ENCODE peak calls at places on chromosome 20, in five cellular contexts. L is GM23248, S is mesenchymal stem cell, T is trophoblast cell, Z is GM12878. V is an unnamed sample.
A peak's percentile ranks its signal among the peaks of the same experiment; 100 is the strongest.

GRCh38 chr20:51360451-51361230 is 181.9 kb downstream of the NFATC2 start:
- DNase-seq in L (peak; percentile 98), S (peak; percentile 99), T (peak; percentile 40), Z (no peak), V (peak; percentile 100)

GRCh38 chr20:8940311-8940710 is 128.6 kb upstream of the PLCB4 start:
- DNase-seq in L (no peak), S (no peak), T (no peak), Z (no peak), V (peak; percentile 37)

GRCh38 chr20:39338977-39339376 is 376.8 kb downstream of the DHX35 start:
- DNase-seq in L (peak; percentile 46), S (no peak), T (peak; percentile 7), Z (peak; percentile 40), V (no peak)

GRCh38 chr20:63049561-63050221 is 42.9 kb upstream of the BHLHE23 start:
- DNase-seq in L (no peak), S (no peak), T (no peak), Z (no peak), V (no peak)

GRCh38 chr20:20872420-20872819 is 160.0 kb upstream of the RALGAPA2 start:
- DNase-seq in L (no peak), S (no peak), T (no peak), Z (no peak), V (no peak)

GRCh38 chr20:9999660-10000059 is 35.1 kb upstream of the ANKEF1 start:
- DNase-seq in L (peak; percentile 11), S (no peak), T (peak; percentile 15), Z (no peak), V (no peak)

GRCh38 chr20:953742-954141 is 37.6 kb upstream of the ANGPT4 start:
- DNase-seq in L (peak; percentile 44), S (no peak), T (peak; percentile 66), Z (no peak), V (no peak)

GRCh38 chr20:16308754-16309153 is 264.5 kb downstream of the KIF16B start:
- DNase-seq in L (no peak), S (peak; percentile 1), T (peak; percentile 56), Z (no peak), V (peak; percentile 3)

GRCh38 chr20:23782366-23782983 is 31.7 kb upstream of the CST1 start:
- DNase-seq in L (peak; percentile 49), S (peak; percentile 33), T (peak; percentile 12), Z (no peak), V (no peak)

GRCh38 chr20:23080521-23080920 is 5.6 kb downstream of the CD93 start:
- DNase-seq in L (no peak), S (no peak), T (no peak), Z (no peak), V (no peak)

GRCh38 chr20:37251836-37252477 is 9.7 kb downstream of the GHRH start:
- DNase-seq in L (no peak), S (no peak), T (peak; percentile 21), Z (no peak), V (no peak)
- H2AFZ ChIP-seq in L (no peak overlapping the region), S (no peak overlapping the region), T (no peak overlapping the region), Z (no peak overlapping the region), V (no peak overlapping the region)

GRCh38 chr20:56359212-56360132 is 698 bp downstream of the FAM210B start:
- DNase-seq in L (peak; percentile 87), S (peak; percentile 82), T (peak; percentile 70), Z (no peak), V (peak; percentile 73)
- H2AFZ ChIP-seq in L (peak overlapping the region; percentile 84), S (peak overlapping the region; percentile 99), T (peak overlapping the region; percentile 75), Z (peak overlapping the region; percentile 89), V (peak overlapping the region; percentile 85)

GRCh38 chr20:30281584-30282197 is 975.8 kb upstream of the DEFB115 start:
- DNase-seq in L (peak; percentile 32), S (no peak), T (no peak), Z (no peak), V (no peak)

GRCh38 chr20:30286157-30286556 is 971.3 kb upstream of the DEFB115 start:
- DNase-seq in L (no peak), S (no peak), T (no peak), Z (no peak), V (no peak)

DNA sequence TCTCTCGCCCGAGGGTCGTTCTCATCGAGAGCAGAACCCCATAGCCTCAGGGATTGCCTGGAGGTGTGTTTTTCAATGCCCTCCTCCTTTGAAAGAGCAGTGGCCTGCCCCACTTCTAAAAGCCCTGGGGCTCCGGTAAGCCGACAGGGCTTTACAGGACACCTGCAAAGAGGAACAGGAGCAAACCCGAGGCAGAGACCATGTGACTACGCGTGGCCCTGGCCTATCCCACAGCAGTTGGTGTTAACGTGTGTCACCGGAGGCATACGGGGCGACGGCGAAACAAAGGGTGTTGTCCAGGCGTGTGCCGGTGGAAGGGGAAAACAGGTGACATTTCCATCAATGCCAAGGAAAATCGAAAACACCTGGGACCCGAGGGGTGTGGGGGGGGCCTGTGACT is 972.9 kb upstream of the DEFB115 start:
- DNase-seq in L (no peak), S (no peak), T (peak; percentile 1), Z (no peak), V (no peak)
- H2AFZ ChIP-seq in L (peak overlapping the region; percentile 98), S (no peak overlapping the region), T (no peak overlapping the region), Z (no peak overlapping the region), V (peak overlapping the region; percentile 43)

GRCh38 chr20:43586641-43587040 is 4.1 kb upstream of the IFT52 start:
- DNase-seq in L (no peak), S (no peak), T (no peak), Z (no peak), V (no peak)

GRCh38 chr20:43590392-43591303 is at the start of gene IFT52:
- DNase-seq in L (peak; percentile 96), S (peak; percentile 93), T (peak; percentile 96), Z (peak; percentile 81), V (peak; percentile 87)

GRCh38 chr20:43584448-43585138 is 6.1 kb upstream of the IFT52 start:
- DNase-seq in L (peak; percentile 54), S (peak; percentile 83), T (peak; percentile 12), Z (no peak), V (peak; percentile 82)

DNA sequence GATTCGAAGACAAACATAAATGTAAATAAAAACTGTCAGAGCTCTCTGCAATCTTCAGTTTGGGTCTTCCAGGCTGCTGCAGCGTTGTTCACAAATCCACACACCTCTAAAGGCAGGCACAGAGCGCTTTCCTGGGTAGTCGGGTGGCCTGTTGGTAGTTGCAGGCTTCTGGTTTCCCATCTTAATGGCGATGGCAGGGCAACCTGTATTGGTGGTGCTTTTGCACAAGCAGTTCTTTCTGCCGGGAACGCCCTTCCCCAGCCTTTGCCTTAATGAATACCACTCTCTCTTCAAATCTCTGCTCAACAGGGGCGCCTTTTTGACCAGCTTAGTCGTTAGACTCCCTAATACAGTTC is 723 bp upstream of the IFT52 start:
- DNase-seq in L (no peak), S (no peak), T (no peak), Z (no peak), V (no peak)
- H2AFZ ChIP-seq in L (peak overlapping the region; percentile 96), S (peak overlapping the region; percentile 29), T (peak overlapping the region; percentile 98), Z (peak overlapping the region; percentile 99), V (peak overlapping the region; percentile 92)

V was measured in astrocyte.